ENCODE peak calls at places on chromosomes 13 and 19, in six cellular contexts. I is amygdala, H is GM04504, S is brain microvascular endothelial cell, D is BE2C, Q is NCI-H748 treated with DMSO at 0.1 percent for 48 hours. O is an unnamed sample.

GRCh38 chr13:99871249-99871898 is 100.2 kb downstream of the ZIC5 start:
- DNase-seq in I (no peak), H (no peak), S (no peak), D (no peak), Q (peak), O (peak)

GRCh38 chr13:26208292-26208691 is 13.8 kb downstream of the RNF6 start:
- DNase-seq in I (no peak), H (no peak), S (no peak), D (no peak), Q (no peak), O (no peak)

GRCh38 chr19:35425682-35426081 is 22.4 kb upstream of the FFAR2 start:
- DNase-seq in I (no peak), H (no peak), S (no peak), D (no peak), Q (no peak), O (no peak)

GRCh38 chr13:24012648-24013047 is 115.3 kb upstream of the C1QTNF9B start:
- DNase-seq in I (no peak), H (no peak), S (no peak), D (no peak), Q (no peak), O (no peak)

GRCh38 chr19:42831221-42832019 is 48.1 kb downstream of the PSG1 start:
- DNase-seq in I (no peak), H (no peak), S (no peak), D (no peak), Q (no peak), O (no peak)

GRCh38 chr19:3405261-3405653 is 38.9 kb downstream of the NFIC start:
- DNase-seq in I (no peak), H (no peak), S (no peak), D (no peak), Q (no peak), O (no peak)

GRCh38 chr19:48991823-48992570 is 1.1 kb downstream of the GYS1 start:
- DNase-seq in I (no peak), H (peak), S (peak), D (no peak), Q (no peak), O (no peak)

GRCh38 chr13:109172099-109172498 is 542.7 kb downstream of the MYO16 start:
- DNase-seq in I (no peak), H (no peak), S (no peak), D (no peak), Q (no peak), O (no peak)

GRCh38 chr19:34430738-34431625 is 2.8 kb downstream of the UBA2 start:
- DNase-seq in I (no peak), H (peak), S (peak), D (peak), Q (peak), O (peak)

GRCh38 chr13:41639955-41640780 is 182.8 kb downstream of the RGCC start:
- DNase-seq in I (no peak), H (peak), S (no peak), D (no peak), Q (no peak), O (no peak)

GRCh38 chr13:111962431-111962891 is 104.5 kb upstream of the SOX1 start:
- DNase-seq in I (no peak), H (no peak), S (no peak), D (no peak), Q (no peak), O (no peak)

GRCh38 chr19:7739211-7739752 is 7.4 kb upstream of the CLEC4G start:
- DNase-seq in I (no peak), H (no peak), S (no peak), D (no peak), Q (no peak), O (no peak)

GRCh38 chr19:8938576-8938975 is 71.6 kb downstream of the MUC16 start:
- DNase-seq in I (no peak), H (no peak), S (no peak), D (no peak), Q (no peak), O (no peak)

GRCh38 chr19:51076602-51077213 is 6.0 kb downstream of the KLK14 start:
- DNase-seq in I (no peak), H (no peak), S (no peak), D (no peak), Q (no peak), O (no peak)

GRCh38 chr19:11338164-11338563 is 1.3 kb downstream of the RAB3D start:
- DNase-seq in I (no peak), H (no peak), S (no peak), D (no peak), Q (no peak), O (no peak)

GRCh38 chr13:25874907-25875306 is 176.9 kb downstream of the SHISA2 start:
- DNase-seq in I (no peak), H (no peak), S (no peak), D (no peak), Q (no peak), O (no peak)

O was measured in COR-L47.